ENCODE peak calls at places on chromosomes 3 and 15, in five cellular contexts. One of them, this sample, is unnamed.

GRCh38 chr3:128482857-128483656 is 9.9 kb downstream of the GATA2 start:
- DNase-seq in NCI-H1092 treated with DMSO at 0.1 percent for 48 hours: no peak
- DNase-seq in NCI-H2029 treated with DMSO at 0.1 percent for 48 hours: no peak
- DNase-seq in Daoy: peak
- DNase-seq in T47D: no peak
- DNase-seq in this sample: peak

GRCh38 chr15:25678498-25678865 is 184.6 kb downstream of the ATP10A start:
- DNase-seq in NCI-H1092 treated with DMSO at 0.1 percent for 48 hours: no peak
- DNase-seq in NCI-H2029 treated with DMSO at 0.1 percent for 48 hours: no peak
- DNase-seq in Daoy: no peak
- DNase-seq in T47D: no peak
- DNase-seq in this sample: no peak

GRCh38 chr3:57617739-57618138 is 20.6 kb upstream of the ARF4 start:
- DNase-seq in NCI-H1092 treated with DMSO at 0.1 percent for 48 hours: no peak
- DNase-seq in NCI-H2029 treated with DMSO at 0.1 percent for 48 hours: no peak
- DNase-seq in Daoy: no peak
- DNase-seq in T47D: no peak
- DNase-seq in this sample: no peak

GRCh38 chr3:15055019-15055557 is 10.0 kb downstream of the MRPS25 start:
- DNase-seq in NCI-H1092 treated with DMSO at 0.1 percent for 48 hours: no peak
- DNase-seq in NCI-H2029 treated with DMSO at 0.1 percent for 48 hours: no peak
- DNase-seq in Daoy: no peak
- DNase-seq in T47D: no peak
- DNase-seq in this sample: no peak

GRCh38 chr15:38412466-38412865 is 41.5 kb upstream of the FAM98B start:
- DNase-seq in NCI-H1092 treated with DMSO at 0.1 percent for 48 hours: no peak
- DNase-seq in NCI-H2029 treated with DMSO at 0.1 percent for 48 hours: no peak
- DNase-seq in Daoy: no peak
- DNase-seq in T47D: no peak
- DNase-seq in this sample: no peak

GRCh38 chr3:143885803-143886427 is 37.6 kb upstream of the SLC9A9 start:
- DNase-seq in NCI-H1092 treated with DMSO at 0.1 percent for 48 hours: peak
- DNase-seq in NCI-H2029 treated with DMSO at 0.1 percent for 48 hours: peak
- DNase-seq in Daoy: peak
- DNase-seq in T47D: peak
- DNase-seq in this sample: peak

GRCh38 chr3:172065967-172066762 is 26.8 kb downstream of the FNDC3B start:
- DNase-seq in NCI-H1092 treated with DMSO at 0.1 percent for 48 hours: no peak
- DNase-seq in NCI-H2029 treated with DMSO at 0.1 percent for 48 hours: no peak
- DNase-seq in Daoy: peak
- DNase-seq in T47D: no peak
- DNase-seq in this sample: no peak

GRCh38 chr15:91336691-91337090 is 236.6 kb downstream of the SV2B start:
- DNase-seq in NCI-H1092 treated with DMSO at 0.1 percent for 48 hours: no peak
- DNase-seq in NCI-H2029 treated with DMSO at 0.1 percent for 48 hours: no peak
- DNase-seq in Daoy: no peak
- DNase-seq in T47D: no peak
- DNase-seq in this sample: no peak

GRCh38 chr15:91849749-91850161 is 3.8 kb upstream of the SLCO3A1 start:
- DNase-seq in NCI-H1092 treated with DMSO at 0.1 percent for 48 hours: no peak
- DNase-seq in NCI-H2029 treated with DMSO at 0.1 percent for 48 hours: no peak
- DNase-seq in Daoy: no peak
- DNase-seq in T47D: peak
- DNase-seq in this sample: no peak

GRCh38 chr3:179526989-179527391 is 35.7 kb upstream of the ACTL6A start:
- DNase-seq in NCI-H1092 treated with DMSO at 0.1 percent for 48 hours: peak
- DNase-seq in NCI-H2029 treated with DMSO at 0.1 percent for 48 hours: peak
- DNase-seq in Daoy: peak
- DNase-seq in T47D: no peak
- DNase-seq in this sample: peak

GRCh38 chr3:115100806-115101205 is 46.3 kb downstream of the ZBTB20 start:
- DNase-seq in NCI-H1092 treated with DMSO at 0.1 percent for 48 hours: peak
- DNase-seq in NCI-H2029 treated with DMSO at 0.1 percent for 48 hours: no peak
- DNase-seq in Daoy: no peak
- DNase-seq in T47D: no peak
- DNase-seq in this sample: no peak

GRCh38 chr3:188211476-188211875 is 57.5 kb downstream of the LPP start:
- DNase-seq in NCI-H1092 treated with DMSO at 0.1 percent for 48 hours: no peak
- DNase-seq in NCI-H2029 treated with DMSO at 0.1 percent for 48 hours: no peak
- DNase-seq in Daoy: no peak
- DNase-seq in T47D: no peak
- DNase-seq in this sample: no peak

GRCh38 chr15:39474657-39475056 is 106.2 kb upstream of the THBS1 start:
- DNase-seq in NCI-H1092 treated with DMSO at 0.1 percent for 48 hours: no peak
- DNase-seq in NCI-H2029 treated with DMSO at 0.1 percent for 48 hours: no peak
- DNase-seq in Daoy: no peak
- DNase-seq in T47D: no peak
- DNase-seq in this sample: peak

GRCh38 chr15:85462029-85462428 is 81.6 kb downstream of the AKAP13 start:
- DNase-seq in NCI-H1092 treated with DMSO at 0.1 percent for 48 hours: no peak
- DNase-seq in NCI-H2029 treated with DMSO at 0.1 percent for 48 hours: no peak
- DNase-seq in Daoy: no peak
- DNase-seq in T47D: no peak
- DNase-seq in this sample: no peak

GRCh38 chr3:71070497-71071465 is 512.7 kb downstream of the FOXP1 start:
- DNase-seq in NCI-H1092 treated with DMSO at 0.1 percent for 48 hours: no peak
- DNase-seq in NCI-H2029 treated with DMSO at 0.1 percent for 48 hours: no peak
- DNase-seq in Daoy: no peak
- DNase-seq in T47D: no peak
- DNase-seq in this sample: peak

GRCh38 chr15:84821501-84822021 is 4.4 kb downstream of the ALPK3 start:
- DNase-seq in NCI-H1092 treated with DMSO at 0.1 percent for 48 hours: no peak
- DNase-seq in NCI-H2029 treated with DMSO at 0.1 percent for 48 hours: no peak
- DNase-seq in Daoy: no peak
- DNase-seq in T47D: peak
- DNase-seq in this sample: no peak

GRCh38 chr3:71208273-71209095 is 375.0 kb downstream of the FOXP1 start:
- DNase-seq in NCI-H1092 treated with DMSO at 0.1 percent for 48 hours: peak
- DNase-seq in NCI-H2029 treated with DMSO at 0.1 percent for 48 hours: peak
- DNase-seq in Daoy: no peak
- DNase-seq in T47D: peak
- DNase-seq in this sample: no peak

GRCh38 chr3:172522871-172523818 is at the start of gene TNFSF10:
- DNase-seq in NCI-H1092 treated with DMSO at 0.1 percent for 48 hours: no peak
- DNase-seq in NCI-H2029 treated with DMSO at 0.1 percent for 48 hours: peak
- DNase-seq in Daoy: peak
- DNase-seq in T47D: peak
- DNase-seq in this sample: no peak

GRCh38 chr3:153052096-153052460 is 109.9 kb upstream of the RAP2B start:
- DNase-seq in NCI-H1092 treated with DMSO at 0.1 percent for 48 hours: no peak
- DNase-seq in NCI-H2029 treated with DMSO at 0.1 percent for 48 hours: no peak
- DNase-seq in Daoy: peak
- DNase-seq in T47D: peak
- DNase-seq in this sample: peak

GRCh38 chr3:187287231-187287630 is 4.3 kb downstream of the MASP1 start:
- DNase-seq in NCI-H1092 treated with DMSO at 0.1 percent for 48 hours: no peak
- DNase-seq in NCI-H2029 treated with DMSO at 0.1 percent for 48 hours: no peak
- DNase-seq in Daoy: no peak
- DNase-seq in T47D: no peak
- DNase-seq in this sample: no peak

GRCh38 chr3:11558002-11558401 is 85.7 kb downstream of the VGLL4 start:
- DNase-seq in NCI-H1092 treated with DMSO at 0.1 percent for 48 hours: no peak
- DNase-seq in NCI-H2029 treated with DMSO at 0.1 percent for 48 hours: no peak
- DNase-seq in Daoy: peak
- DNase-seq in T47D: no peak
- DNase-seq in this sample: peak

GRCh38 chr3:111610612-111611054 is 15.5 kb upstream of the ZBED2 start:
- DNase-seq in NCI-H1092 treated with DMSO at 0.1 percent for 48 hours: no peak
- DNase-seq in NCI-H2029 treated with DMSO at 0.1 percent for 48 hours: no peak
- DNase-seq in Daoy: peak
- DNase-seq in T47D: no peak
- DNase-seq in this sample: no peak

GRCh38 chr3:32951410-32951811 is at the start of gene CCR4:
- DNase-seq in NCI-H1092 treated with DMSO at 0.1 percent for 48 hours: no peak
- DNase-seq in NCI-H2029 treated with DMSO at 0.1 percent for 48 hours: no peak
- DNase-seq in Daoy: no peak
- DNase-seq in T47D: no peak
- DNase-seq in this sample: no peak

GRCh38 chr3:192413461-192413860 is 313.9 kb downstream of the FGF12 start:
- DNase-seq in NCI-H1092 treated with DMSO at 0.1 percent for 48 hours: no peak
- DNase-seq in NCI-H2029 treated with DMSO at 0.1 percent for 48 hours: no peak
- DNase-seq in Daoy: no peak
- DNase-seq in T47D: no peak
- DNase-seq in this sample: no peak

GRCh38 chr3:106628407-106628806 is 748.8 kb upstream of the CCDC54 start:
- DNase-seq in NCI-H1092 treated with DMSO at 0.1 percent for 48 hours: peak
- DNase-seq in NCI-H2029 treated with DMSO at 0.1 percent for 48 hours: no peak
- DNase-seq in Daoy: peak
- DNase-seq in T47D: no peak
- DNase-seq in this sample: no peak

GRCh38 chr3:119697394-119697793 is 5.4 kb upstream of the CFAP91 start:
- DNase-seq in NCI-H1092 treated with DMSO at 0.1 percent for 48 hours: no peak
- DNase-seq in NCI-H2029 treated with DMSO at 0.1 percent for 48 hours: no peak
- DNase-seq in Daoy: no peak
- DNase-seq in T47D: no peak
- DNase-seq in this sample: no peak

GRCh38 chr15:48360841-48361240 is 29.6 kb downstream of the DUT start:
- DNase-seq in NCI-H1092 treated with DMSO at 0.1 percent for 48 hours: no peak
- DNase-seq in NCI-H2029 treated with DMSO at 0.1 percent for 48 hours: no peak
- DNase-seq in Daoy: peak
- DNase-seq in T47D: no peak
- DNase-seq in this sample: no peak

GRCh38 chr3:102354818-102355515 is 79.8 kb upstream of the ZPLD1 start:
- DNase-seq in NCI-H1092 treated with DMSO at 0.1 percent for 48 hours: no peak
- DNase-seq in NCI-H2029 treated with DMSO at 0.1 percent for 48 hours: no peak
- DNase-seq in Daoy: peak
- DNase-seq in T47D: no peak
- DNase-seq in this sample: no peak

GRCh38 chr3:59573911-59574310 is 524.1 kb upstream of the CFAP20DC start:
- DNase-seq in NCI-H1092 treated with DMSO at 0.1 percent for 48 hours: peak
- DNase-seq in NCI-H2029 treated with DMSO at 0.1 percent for 48 hours: no peak
- DNase-seq in Daoy: no peak
- DNase-seq in T47D: peak
- DNase-seq in this sample: no peak

GRCh38 chr3:179348325-179349013 is 960 bp downstream of the MFN1 start:
- DNase-seq in NCI-H1092 treated with DMSO at 0.1 percent for 48 hours: no peak
- DNase-seq in NCI-H2029 treated with DMSO at 0.1 percent for 48 hours: no peak
- DNase-seq in Daoy: peak
- DNase-seq in T47D: peak
- DNase-seq in this sample: no peak